ENCODE peak calls at places on chromosome 11, in five cellular contexts. One of them, this sample, is unnamed.
A peak's percentile ranks its signal among the peaks of the same experiment; 100 is the strongest.

GRCh38 chr11:3745161-3745560 is 52.2 kb downstream of the NUP98 start:
- DNase-seq in GM12865: no peak
- DNase-seq in activated CD4-positive, alpha-beta T cell treated with anti-CD3 and anti-CD28 coated beads, Interleukin-2, amount 50 U/mL, for 1 hour: no peak
- DNase-seq in G401: no peak
- DNase-seq in kidney glomerular epithelial cell: no peak
- DNase-seq in this sample: no peak

GRCh38 chr11:32435511-32435946 is at the start of gene WT1:
- DNase-seq in GM12865: no peak
- DNase-seq in kidney glomerular epithelial cell: peak; percentile 91
- DNase-seq in activated CD4-positive, alpha-beta T cell treated with anti-CD3 and anti-CD28 coated beads, Interleukin-2, amount 50 U/mL, for 1 hour: no peak
- DNase-seq in G401: no peak
- DNase-seq in this sample: no peak

GRCh38 chr11:102974552-102975280 is 19.2 kb upstream of the MMP13 start:
- DNase-seq in G401: no peak
- DNase-seq in kidney glomerular epithelial cell: peak; percentile 53
- DNase-seq in GM12865: no peak
- DNase-seq in activated CD4-positive, alpha-beta T cell treated with anti-CD3 and anti-CD28 coated beads, Interleukin-2, amount 50 U/mL, for 1 hour: no peak
- DNase-seq in this sample: no peak

GRCh38 chr11:76160856-76161255 is 45.4 kb downstream of the WNT11 start:
- DNase-seq in GM12865: no peak
- DNase-seq in G401: no peak
- DNase-seq in kidney glomerular epithelial cell: no peak
- DNase-seq in activated CD4-positive, alpha-beta T cell treated with anti-CD3 and anti-CD28 coated beads, Interleukin-2, amount 50 U/mL, for 1 hour: no peak
- DNase-seq in this sample: no peak

GRCh38 chr11:94652735-94653284 is 85.6 kb downstream of the PIWIL4 start:
- DNase-seq in G401: no peak
- DNase-seq in activated CD4-positive, alpha-beta T cell treated with anti-CD3 and anti-CD28 coated beads, Interleukin-2, amount 50 U/mL, for 1 hour: no peak
- DNase-seq in kidney glomerular epithelial cell: no peak
- DNase-seq in GM12865: no peak
- DNase-seq in this sample: no peak

GRCh38 chr11:108569896-108570295 is 23.7 kb downstream of the EXPH5 start:
- DNase-seq in activated CD4-positive, alpha-beta T cell treated with anti-CD3 and anti-CD28 coated beads, Interleukin-2, amount 50 U/mL, for 1 hour: no peak
- DNase-seq in kidney glomerular epithelial cell: no peak
- DNase-seq in G401: peak; percentile 83
- DNase-seq in GM12865: no peak
- DNase-seq in this sample: no peak

GRCh38 chr11:820655-821512 is 2.2 kb downstream of the PNPLA2 start:
- DNase-seq in G401: no peak
- DNase-seq in GM12865: no peak
- DNase-seq in kidney glomerular epithelial cell: peak; percentile 47
- DNase-seq in activated CD4-positive, alpha-beta T cell treated with anti-CD3 and anti-CD28 coated beads, Interleukin-2, amount 50 U/mL, for 1 hour: no peak
- DNase-seq in this sample: no peak

GRCh38 chr11:30488304-30488998 is 97.7 kb downstream of the MPPED2 start:
- DNase-seq in kidney glomerular epithelial cell: no peak
- DNase-seq in G401: no peak
- DNase-seq in GM12865: no peak
- DNase-seq in activated CD4-positive, alpha-beta T cell treated with anti-CD3 and anti-CD28 coated beads, Interleukin-2, amount 50 U/mL, for 1 hour: no peak
- DNase-seq in this sample: no peak

GRCh38 chr11:7657306-7658025 is 15.8 kb downstream of the CYB5R2 start:
- DNase-seq in kidney glomerular epithelial cell: peak; percentile 46
- DNase-seq in GM12865: peak; percentile 26
- DNase-seq in G401: peak; percentile 35
- DNase-seq in activated CD4-positive, alpha-beta T cell treated with anti-CD3 and anti-CD28 coated beads, Interleukin-2, amount 50 U/mL, for 1 hour: no peak
- DNase-seq in this sample: no peak

GRCh38 chr11:57308426-57309060 is 16.2 kb downstream of the TNKS1BP1 start:
- DNase-seq in kidney glomerular epithelial cell: no peak
- DNase-seq in activated CD4-positive, alpha-beta T cell treated with anti-CD3 and anti-CD28 coated beads, Interleukin-2, amount 50 U/mL, for 1 hour: no peak
- DNase-seq in GM12865: no peak
- DNase-seq in G401: no peak
- DNase-seq in this sample: no peak

GRCh38 chr11:45102361-45102809 is 44.1 kb upstream of the PRDM11 start:
- DNase-seq in G401: no peak
- DNase-seq in kidney glomerular epithelial cell: no peak
- DNase-seq in GM12865: no peak
- DNase-seq in activated CD4-positive, alpha-beta T cell treated with anti-CD3 and anti-CD28 coated beads, Interleukin-2, amount 50 U/mL, for 1 hour: no peak
- DNase-seq in this sample: no peak